ENCODE peak calls at places on chromosomes 13 and 19, in ten cellular contexts. K, O, E, D, V, A, Q, S, I and B are unnamed samples.

GRCh38 chr13:50910483-50910805 is 853 bp downstream of the RNASEH2B start:
- DNase-seq in A (no peak), K (peak), V (peak), E (no peak), D (peak), S (no peak), O (peak), Q (peak), I (peak), B (peak)

GRCh38 chr13:99559560-99559959 is 58.3 kb downstream of the TM9SF2 start:
- DNase-seq in Q (no peak), O (no peak), A (no peak), E (no peak), D (no peak), V (no peak), K (no peak), I (no peak), S (no peak), B (no peak)

GRCh38 chr13:40013554-40013953 is 358.1 kb downstream of the COG6 start:
- DNase-seq in V (no peak), D (no peak), K (no peak), E (no peak), O (no peak), Q (no peak), S (no peak), A (no peak), I (no peak), B (no peak)

GRCh38 chr19:12885749-12886706 is 973 bp downstream of the KLF1 start:
- DNase-seq in D (peak), O (no peak), S (no peak), A (peak), V (no peak), E (no peak), K (no peak), Q (no peak), I (no peak), B (no peak)

GRCh38 chr19:17210296-17210695 is 4.9 kb upstream of the USE1 start:
- DNase-seq in S (no peak), V (no peak), O (no peak), D (no peak), Q (no peak), A (no peak), E (no peak), K (no peak), I (no peak), B (no peak)

GRCh38 chr19:8459520-8460260 is 14.9 kb downstream of the HNRNPM start:
- DNase-seq in A (no peak), I (peak), E (no peak), D (no peak), S (no peak), Q (peak), O (no peak), V (peak), K (no peak), B (no peak)

GRCh38 chr19:16070366-16070990 is 5.8 kb upstream of the TPM4 start:
- DNase-seq in I (no peak), Q (peak), K (no peak), E (peak), A (peak), V (no peak), D (peak), O (no peak), S (no peak), B (peak)

GRCh38 chr19:33734913-33735312 is 61.8 kb upstream of the KCTD15 start:
- DNase-seq in Q (no peak), I (no peak), D (no peak), K (no peak), E (no peak), A (no peak), S (peak), O (peak), V (no peak), B (no peak)

GRCh38 chr19:5103061-5103701 is 134.3 kb downstream of the KDM4B start:
- DNase-seq in A (no peak), S (peak), D (no peak), Q (no peak), I (no peak), E (no peak), K (no peak), V (peak), O (peak), B (no peak)

GRCh38 chr13:111541345-111541744 is 220.9 kb downstream of the TEX29 start:
- DNase-seq in A (no peak), O (no peak), D (no peak), Q (no peak), I (no peak), S (no peak), K (no peak), E (no peak), V (no peak), B (no peak)

GRCh38 chr13:72696590-72696989 is 30.8 kb downstream of the MZT1 start:
- DNase-seq in V (peak), K (no peak), S (no peak), D (peak), A (no peak), I (peak), E (no peak), Q (peak), O (peak), B (no peak)

GRCh38 chr19:34350161-34350561 is 14.8 kb upstream of the GPI start:
- DNase-seq in A (peak), Q (no peak), D (no peak), O (no peak), E (peak), V (no peak), S (no peak), K (no peak), I (no peak), B (no peak)

GRCh38 chr19:49677232-49677881 is at the start of gene PRMT1:
- DNase-seq in V (peak), Q (peak), D (no peak), I (no peak), K (peak), S (no peak), E (peak), O (peak), A (peak), B (no peak)

GRCh38 chr19:15673176-15673654 is 328 bp downstream of the CYP4F12 start:
- DNase-seq in Q (peak), E (no peak), S (no peak), O (no peak), I (no peak), V (no peak), D (no peak), A (peak), K (no peak), B (no peak)

GRCh38 chr13:94419304-94419943 is 60.1 kb downstream of the DCT start:
- DNase-seq in O (no peak), S (no peak), V (peak), A (no peak), K (no peak), E (no peak), I (no peak), Q (no peak), D (peak), B (peak)

GRCh38 chr13:85724554-85725432 is 74.4 kb downstream of the SLITRK6 start:
- DNase-seq in Q (no peak), S (peak), E (no peak), A (no peak), I (no peak), K (no peak), D (no peak), V (no peak), O (peak), B (no peak)

GRCh38 chr13:31909889-31910551 is 121.6 kb upstream of the FRY start:
- DNase-seq in D (peak), I (peak), K (peak), V (peak), E (peak), S (peak), Q (peak), A (peak), O (peak), B (peak)

GRCh38 chr13:79995334-79995733 is 345.6 kb downstream of the SPRY2 start:
- DNase-seq in O (no peak), K (no peak), Q (no peak), S (no peak), D (no peak), I (no peak), A (no peak), V (peak), E (no peak), B (no peak)

GRCh38 chr19:34475026-34475974 is 6.3 kb upstream of the WTIP start:
- DNase-seq in D (peak), K (no peak), A (no peak), Q (peak), I (no peak), E (no peak), V (peak), S (no peak), O (no peak), B (peak)

GRCh38 chr19:3769494-3769893 is 2.5 kb downstream of the RAX2 start:
- DNase-seq in I (no peak), D (no peak), A (no peak), V (no peak), K (no peak), O (no peak), Q (no peak), E (no peak), S (no peak), B (no peak)

GRCh38 chr19:48900477-48901452 is 653 bp downstream of the NUCB1 start:
- DNase-seq in D (peak), K (no peak), S (no peak), V (peak), A (no peak), O (no peak), E (peak), I (no peak), Q (peak), B (no peak)

GRCh38 chr19:2288010-2288742 is 6.2 kb upstream of the PEAK3 start:
- DNase-seq in D (peak), O (no peak), V (no peak), Q (no peak), I (no peak), A (no peak), K (no peak), S (no peak), E (no peak), B (no peak)

GRCh38 chr13:41645313-41645712 is 188.0 kb downstream of the RGCC start:
- DNase-seq in I (peak), K (no peak), A (no peak), O (no peak), V (peak), Q (peak), D (no peak), E (peak), S (no peak), B (no peak)

GRCh38 chr13:34847751-34848150 is 94.3 kb upstream of the NBEA start:
- DNase-seq in Q (no peak), S (no peak), E (no peak), A (peak), V (no peak), I (no peak), K (no peak), D (no peak), O (no peak), B (no peak)

GRCh38 chr13:99080131-99080530 is 102.3 kb upstream of the DOCK9 start:
- DNase-seq in A (no peak), K (no peak), I (no peak), S (no peak), E (no peak), V (no peak), O (no peak), Q (no peak), D (no peak), B (no peak)

GRCh38 chr19:37551123-37551993 is 43.2 kb downstream of the ZNF571 start:
- DNase-seq in S (no peak), I (peak), E (peak), A (peak), D (no peak), K (no peak), O (no peak), V (peak), Q (no peak), B (no peak)

GRCh38 chr19:34278783-34279182 is 24.4 kb downstream of the GARRE1 start:
- DNase-seq in K (no peak), A (no peak), E (no peak), O (no peak), S (no peak), D (no peak), V (no peak), Q (no peak), I (no peak), B (no peak)

GRCh38 chr13:35136585-35136984 is 194.5 kb downstream of the NBEA start:
- DNase-seq in Q (no peak), O (no peak), K (no peak), I (no peak), D (no peak), E (no peak), A (no peak), S (no peak), V (no peak), B (no peak)